ENCODE peak calls at places on chromosome 1, in eight cellular contexts. U, A, B, H, J, R, G and L are unnamed samples.

GRCh38 chr1:237029850-237030535 is 12.0 kb upstream of the RYR2 start:
- DNase-seq in U (no peak), A (no peak), B (no peak), H (no peak), J (no peak), R (no peak), G (no peak), L (no peak)

GRCh38 chr1:110538082-110538481 is 19.1 kb upstream of the KCNA10 start:
- DNase-seq in U (no peak), A (no peak), B (no peak), H (no peak), J (no peak), R (no peak), G (no peak), L (no peak)

GRCh38 chr1:19596065-19596718 is 47.9 kb upstream of the NBL1 start:
- DNase-seq in U (peak; percentile 45), A (no peak), B (no peak), H (no peak), J (no peak), R (no peak), G (no peak), L (no peak)

GRCh38 chr1:59186656-59187055 is 110.2 kb upstream of the FGGY start:
- DNase-seq in U (peak; percentile 36), A (no peak), B (peak; percentile 50), H (no peak), J (no peak), R (no peak), G (peak; percentile 66), L (no peak)

GRCh38 chr1:115198938-115199337 is 109.6 kb upstream of the TSPAN2 start:
- DNase-seq in U (no peak), A (no peak), B (no peak), H (no peak), J (no peak), R (no peak), G (peak; percentile 67), L (no peak)

GRCh38 chr1:183915634-183916510 is 111.0 kb downstream of the RGL1 start:
- DNase-seq in U (peak; percentile 85), A (peak; percentile 77), B (peak; percentile 86), H (peak; percentile 84), J (peak; percentile 43), R (peak; percentile 25), G (peak; percentile 96), L (peak; percentile 65)

GRCh38 chr1:162191396-162192322 is 122.2 kb downstream of the NOS1AP start:
- DNase-seq in U (no peak), A (no peak), B (no peak), H (no peak), J (no peak), R (no peak), G (peak; percentile 11), L (no peak)

GRCh38 chr1:37998913-37999433 is 6.3 kb downstream of the FHL3 start:
- DNase-seq in U (no peak), A (no peak), B (no peak), H (peak; percentile 70), J (no peak), R (no peak), G (no peak), L (no peak)

GRCh38 chr1:248886237-248886895 is 19.7 kb upstream of the PGBD2 start:
- DNase-seq in U (no peak), A (no peak), B (no peak), H (no peak), J (no peak), R (no peak), G (peak; percentile 54), L (no peak)

GRCh38 chr1:238108417-238108816 is 217.7 kb upstream of the ZP4 start:
- DNase-seq in U (no peak), A (no peak), B (no peak), H (no peak), J (no peak), R (no peak), G (no peak), L (no peak)

GRCh38 chr1:229855999-229856650 is 210.9 kb upstream of the GALNT2 start:
- DNase-seq in U (no peak), A (no peak), B (no peak), H (no peak), J (no peak), R (no peak), G (no peak), L (peak; percentile 62)

GRCh38 chr1:53343831-53344668 is 16.2 kb upstream of the LRP8 start:
- DNase-seq in U (peak; percentile 44), A (peak; percentile 11), B (no peak), H (no peak), J (no peak), R (no peak), G (no peak), L (no peak)

GRCh38 chr1:4825841-4826450 is 171.5 kb downstream of the AJAP1 start:
- DNase-seq in U (no peak), A (no peak), B (no peak), H (no peak), J (no peak), R (no peak), G (no peak), L (no peak)

GRCh38 chr1:81519987-81520386 is 280.7 kb upstream of the ADGRL2 start:
- DNase-seq in U (no peak), A (no peak), B (no peak), H (no peak), J (no peak), R (no peak), G (no peak), L (no peak)

GRCh38 chr1:168202941-168203654 is 22.7 kb upstream of the SFT2D2 start:
- DNase-seq in U (peak; percentile 82), A (no peak), B (no peak), H (no peak), J (no peak), R (no peak), G (peak; percentile 93), L (no peak)

GRCh38 chr1:107056426-107057196 is at the start of gene PRMT6:
- DNase-seq in U (peak; percentile 79), A (peak; percentile 80), B (peak; percentile 72), H (peak; percentile 93), J (peak; percentile 63), R (peak; percentile 69), G (peak; percentile 81), L (peak; percentile 79)